ENCODE peak calls at places on chromosomes 5 and 9, in four cellular contexts. Q is A549, W is GM03348, E is endodermal cell. L is an unnamed sample.

GRCh38 chr5:133460172-133460758 is 152.1 kb downstream of the FSTL4 start:
- DNase-seq in E (peak), Q (peak), W (no peak), L (peak)

GRCh38 chr5:174418809-174419522 is 305.4 kb upstream of the MSX2 start:
- DNase-seq in W (no peak), E (peak), Q (peak), L (no peak)

GRCh38 chr9:20508242-20508641 is 114.1 kb downstream of the MLLT3 start:
- DNase-seq in E (no peak), Q (peak), W (no peak), L (no peak)

GRCh38 chr5:33316773-33317172 is 124.0 kb upstream of the TARS1 start:
- DNase-seq in Q (no peak), W (no peak), E (no peak), L (no peak)

GRCh38 chr9:136244116-136244775 is 1.4 kb downstream of the QSOX2 start:
- DNase-seq in Q (no peak), E (no peak), W (no peak), L (no peak)

GRCh38 chr5:34914671-34915138 is 599 bp downstream of the RAD1 start:
- DNase-seq in W (peak), E (no peak), Q (peak), L (peak)

GRCh38 chr5:105057001-105057436 is 1494.4 kb upstream of the NUDT12 start:
- DNase-seq in E (no peak), Q (no peak), W (no peak), L (no peak)

GRCh38 chr5:134136771-134137170 is 22.3 kb downstream of the TCF7 start:
- DNase-seq in E (peak), W (no peak), Q (no peak), L (no peak)

GRCh38 chr5:142829821-142830220 is 59.6 kb downstream of the ARHGAP26 start:
- DNase-seq in W (peak), Q (no peak), E (no peak), L (no peak)